ENCODE peak calls at places on chromosome 7, in eight cellular contexts. One of them, this sample, is unnamed.

GRCh38 chr7:124085168-124085567 is 52.3 kb upstream of the TMEM229A start:
- DNase-seq in Panc1: no peak
- DNase-seq in heart left ventricle: no peak
- DNase-seq in adrenal gland: peak; percentile 82
- DNase-seq in HCT116: no peak
- DNase-seq in choroid plexus epithelial cell: no peak
- DNase-seq in right atrium auricular region: no peak
- DNase-seq in fibroblast of pulmonary artery: peak; percentile 97
- DNase-seq in this sample: peak; percentile 25

GRCh38 chr7:25662881-25663588 is 434.7 kb upstream of the NPVF start:
- DNase-seq in Panc1: no peak
- DNase-seq in heart left ventricle: no peak
- DNase-seq in adrenal gland: no peak
- DNase-seq in HCT116: no peak
- DNase-seq in choroid plexus epithelial cell: no peak
- DNase-seq in right atrium auricular region: no peak
- DNase-seq in fibroblast of pulmonary artery: no peak
- DNase-seq in this sample: no peak

GRCh38 chr7:117090820-117091219 is 137.5 kb downstream of the ST7 start:
- DNase-seq in Panc1: no peak
- DNase-seq in heart left ventricle: no peak
- DNase-seq in adrenal gland: peak; percentile 18
- DNase-seq in HCT116: no peak
- DNase-seq in choroid plexus epithelial cell: no peak
- DNase-seq in right atrium auricular region: no peak
- DNase-seq in fibroblast of pulmonary artery: no peak
- DNase-seq in this sample: no peak

GRCh38 chr7:86961686-86962085 is 97.8 kb downstream of the ELAPOR2 start:
- DNase-seq in Panc1: no peak
- DNase-seq in heart left ventricle: no peak
- DNase-seq in adrenal gland: peak; percentile 40
- DNase-seq in HCT116: no peak
- DNase-seq in choroid plexus epithelial cell: no peak
- DNase-seq in right atrium auricular region: no peak
- DNase-seq in fibroblast of pulmonary artery: no peak
- DNase-seq in this sample: no peak

GRCh38 chr7:116307253-116307652 is 96.9 kb downstream of the TES start:
- DNase-seq in Panc1: no peak
- DNase-seq in heart left ventricle: no peak
- DNase-seq in adrenal gland: no peak
- DNase-seq in HCT116: no peak
- DNase-seq in choroid plexus epithelial cell: no peak
- DNase-seq in right atrium auricular region: no peak
- DNase-seq in fibroblast of pulmonary artery: no peak
- DNase-seq in this sample: no peak

GRCh38 chr7:40569326-40569725 is 434.5 kb downstream of the SUGCT start:
- DNase-seq in Panc1: no peak
- DNase-seq in heart left ventricle: no peak
- DNase-seq in adrenal gland: no peak
- DNase-seq in HCT116: no peak
- DNase-seq in choroid plexus epithelial cell: no peak
- DNase-seq in right atrium auricular region: no peak
- DNase-seq in fibroblast of pulmonary artery: no peak
- DNase-seq in this sample: no peak

GRCh38 chr7:132969520-132969919 is 112.4 kb downstream of the CHCHD3 start:
- DNase-seq in Panc1: no peak
- DNase-seq in heart left ventricle: no peak
- DNase-seq in adrenal gland: no peak
- DNase-seq in HCT116: no peak
- DNase-seq in choroid plexus epithelial cell: no peak
- DNase-seq in right atrium auricular region: no peak
- DNase-seq in fibroblast of pulmonary artery: no peak
- DNase-seq in this sample: no peak

GRCh38 chr7:115299379-115300038 is 377.6 kb downstream of the MDFIC start:
- DNase-seq in Panc1: no peak
- DNase-seq in heart left ventricle: no peak
- DNase-seq in adrenal gland: no peak
- DNase-seq in HCT116: no peak
- DNase-seq in choroid plexus epithelial cell: no peak
- DNase-seq in right atrium auricular region: no peak
- DNase-seq in fibroblast of pulmonary artery: no peak
- DNase-seq in this sample: no peak

GRCh38 chr7:102106625-102107024 is 180.0 kb upstream of the SH2B2 start:
- DNase-seq in Panc1: no peak
- DNase-seq in heart left ventricle: peak; percentile 5
- DNase-seq in adrenal gland: no peak
- DNase-seq in HCT116: no peak
- DNase-seq in choroid plexus epithelial cell: no peak
- DNase-seq in right atrium auricular region: no peak
- DNase-seq in fibroblast of pulmonary artery: no peak
- DNase-seq in this sample: no peak

GRCh38 chr7:154578351-154578750 is 424.6 kb downstream of the PAXIP1 start:
- DNase-seq in Panc1: no peak
- DNase-seq in heart left ventricle: no peak
- DNase-seq in adrenal gland: no peak
- DNase-seq in HCT116: no peak
- DNase-seq in choroid plexus epithelial cell: no peak
- DNase-seq in right atrium auricular region: no peak
- DNase-seq in fibroblast of pulmonary artery: no peak
- DNase-seq in this sample: no peak

GRCh38 chr7:14483663-14484062 is 418.9 kb downstream of the DGKB start:
- DNase-seq in Panc1: no peak
- DNase-seq in heart left ventricle: no peak
- DNase-seq in adrenal gland: no peak
- DNase-seq in HCT116: no peak
- DNase-seq in choroid plexus epithelial cell: peak; percentile 14
- DNase-seq in right atrium auricular region: no peak
- DNase-seq in fibroblast of pulmonary artery: no peak
- DNase-seq in this sample: no peak
- TF ChIP-seq CTCF in Panc1: peak; percentile 27
- TF ChIP-seq CTCF in heart left ventricle: no peak
- TF ChIP-seq CTCF in adrenal gland: no peak
- TF ChIP-seq CTCF in HCT116: no peak
- TF ChIP-seq CTCF in choroid plexus epithelial cell: peak; percentile 18
- TF ChIP-seq CTCF in right atrium auricular region: no peak
- TF ChIP-seq CTCF in fibroblast of pulmonary artery: no peak
- TF ChIP-seq CTCF in this sample: peak; percentile 31

DNA sequence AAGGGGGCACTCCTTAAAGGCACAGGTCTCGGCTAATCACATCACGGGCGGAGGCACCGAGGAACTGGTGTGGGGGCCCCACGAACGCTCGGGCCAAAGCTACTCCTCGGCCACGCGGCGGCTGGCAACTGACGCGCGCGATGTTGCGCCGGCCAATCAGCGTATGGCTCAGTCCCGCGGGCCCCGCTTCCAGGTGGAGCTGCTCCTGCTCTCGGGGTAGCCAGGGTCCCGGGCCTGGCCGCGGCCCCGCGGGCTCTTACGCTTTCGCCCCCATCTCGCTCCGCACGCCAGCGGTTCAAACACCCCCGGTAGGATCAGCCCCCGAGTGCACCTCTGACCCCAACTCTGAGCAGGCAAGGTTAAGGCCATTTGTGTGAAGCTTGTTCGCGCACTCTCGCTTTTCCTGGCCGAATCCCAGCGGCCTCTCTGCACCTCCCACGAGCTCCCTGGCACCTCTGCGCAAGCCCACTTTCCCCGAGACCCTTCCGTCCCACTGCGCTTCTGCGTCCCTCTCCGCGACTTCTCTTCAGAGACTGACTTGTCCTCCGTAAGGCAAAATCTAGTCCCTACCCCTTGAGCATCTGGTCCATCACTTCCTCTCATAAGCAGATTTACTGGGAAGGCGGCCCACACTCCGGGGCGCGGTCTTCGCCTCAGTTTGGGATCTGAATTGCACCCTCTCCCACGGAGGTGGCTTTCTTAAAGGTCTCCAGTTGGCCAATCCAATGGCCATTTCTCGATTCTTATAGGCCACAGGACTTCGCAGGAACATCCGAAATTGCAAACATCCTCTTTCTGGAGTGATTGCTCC is 200.9 kb upstream of the TBX20 start:
- DNase-seq in Panc1: no peak
- DNase-seq in heart left ventricle: no peak
- DNase-seq in adrenal gland: no peak
- DNase-seq in HCT116: no peak
- DNase-seq in choroid plexus epithelial cell: no peak
- DNase-seq in right atrium auricular region: no peak
- DNase-seq in fibroblast of pulmonary artery: no peak
- DNase-seq in this sample: no peak
- H3K4me3 ChIP-seq in Panc1: no peak overlapping the region
- H3K4me3 ChIP-seq in heart left ventricle: no peak overlapping the region
- H3K4me3 ChIP-seq in adrenal gland: no peak overlapping the region
- H3K4me3 ChIP-seq in HCT116: no peak overlapping the region
- H3K4me3 ChIP-seq in choroid plexus epithelial cell: no peak overlapping the region
- H3K4me3 ChIP-seq in right atrium auricular region: no peak overlapping the region
- H3K4me3 ChIP-seq in fibroblast of pulmonary artery: no peak overlapping the region
- H3K4me3 ChIP-seq in this sample: no peak overlapping the region

DNA sequence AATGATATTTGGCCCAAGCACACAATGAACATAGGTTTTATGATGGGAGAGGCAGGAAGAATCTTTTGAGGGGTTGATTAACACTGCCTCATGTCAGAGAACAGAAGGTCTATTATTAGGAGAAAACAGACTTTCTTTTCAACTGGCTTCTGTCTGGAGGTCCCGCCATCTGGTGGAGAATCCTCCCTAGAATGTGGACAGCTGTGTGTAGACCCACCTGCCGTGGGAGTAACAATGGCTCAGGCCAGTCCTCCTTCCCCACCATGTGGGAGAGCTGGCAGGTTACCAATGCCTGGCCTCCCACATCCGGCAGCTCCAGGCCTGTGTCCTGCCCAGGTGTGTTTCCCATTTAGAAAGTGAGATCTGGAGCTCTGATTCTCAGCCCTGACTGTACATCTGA is 70.4 kb upstream of the AOAH start:
- DNase-seq in Panc1: no peak
- DNase-seq in heart left ventricle: no peak
- DNase-seq in adrenal gland: no peak
- DNase-seq in HCT116: no peak
- DNase-seq in choroid plexus epithelial cell: no peak
- DNase-seq in right atrium auricular region: no peak
- DNase-seq in fibroblast of pulmonary artery: peak; percentile 16
- DNase-seq in this sample: no peak
- TF ChIP-seq CTCF in Panc1: no peak
- TF ChIP-seq CTCF in heart left ventricle: no peak
- TF ChIP-seq CTCF in adrenal gland: no peak
- TF ChIP-seq CTCF in HCT116: no peak
- TF ChIP-seq CTCF in choroid plexus epithelial cell: peak; percentile 7
- TF ChIP-seq CTCF in right atrium auricular region: no peak
- TF ChIP-seq CTCF in fibroblast of pulmonary artery: no peak
- TF ChIP-seq CTCF in this sample: peak; percentile 8

GRCh38 chr7:32169236-32169635 is 99.0 kb upstream of the PDE1C start:
- DNase-seq in Panc1: no peak
- DNase-seq in heart left ventricle: no peak
- DNase-seq in adrenal gland: no peak
- DNase-seq in HCT116: no peak
- DNase-seq in choroid plexus epithelial cell: no peak
- DNase-seq in right atrium auricular region: no peak
- DNase-seq in fibroblast of pulmonary artery: no peak
- DNase-seq in this sample: no peak
- H3K4me3 ChIP-seq in Panc1: no peak overlapping the region
- H3K4me3 ChIP-seq in heart left ventricle: no peak overlapping the region
- H3K4me3 ChIP-seq in adrenal gland: no peak overlapping the region
- H3K4me3 ChIP-seq in HCT116: no peak overlapping the region
- H3K4me3 ChIP-seq in choroid plexus epithelial cell: no peak overlapping the region
- H3K4me3 ChIP-seq in right atrium auricular region: no peak overlapping the region
- H3K4me3 ChIP-seq in fibroblast of pulmonary artery: no peak overlapping the region
- H3K4me3 ChIP-seq in this sample: no peak overlapping the region

DNA sequence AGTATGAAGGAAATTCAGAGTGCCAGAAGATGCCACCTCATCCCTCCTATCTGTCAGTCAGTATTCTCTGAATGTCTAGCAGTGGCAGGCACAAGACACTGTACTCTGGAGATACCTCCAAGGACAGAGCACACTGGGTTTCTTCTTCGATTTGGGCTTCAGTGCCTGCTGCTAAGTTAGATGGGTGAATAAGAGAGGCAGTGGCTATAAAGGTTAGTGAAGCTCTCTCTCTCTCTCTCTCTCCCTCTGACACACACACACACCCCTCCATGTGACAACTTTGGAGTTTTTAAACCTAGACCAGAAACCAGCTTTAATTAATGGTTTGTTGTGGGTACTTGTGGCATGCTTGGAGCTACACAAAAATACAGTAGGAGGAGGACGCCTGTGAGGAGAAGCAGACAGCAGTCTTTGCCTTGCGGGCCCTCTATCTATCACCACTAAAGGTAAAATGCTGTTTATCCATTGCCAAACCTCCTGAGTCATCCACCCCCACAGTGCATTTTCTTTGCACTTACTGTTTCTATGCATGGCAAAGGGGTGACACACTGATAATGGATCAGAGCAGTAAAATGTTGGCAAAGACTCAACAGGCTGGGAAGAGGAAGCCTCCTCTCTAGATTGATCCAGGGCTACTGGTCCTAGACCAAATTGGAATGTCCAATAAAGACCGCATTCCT is 102.5 kb downstream of the TRIL start:
- DNase-seq in Panc1: no peak
- DNase-seq in heart left ventricle: no peak
- DNase-seq in adrenal gland: no peak
- DNase-seq in HCT116: peak; percentile 92
- DNase-seq in choroid plexus epithelial cell: peak; percentile 79
- DNase-seq in right atrium auricular region: no peak
- DNase-seq in fibroblast of pulmonary artery: peak; percentile 80
- DNase-seq in this sample: peak; percentile 94
- TF ChIP-seq CTCF in Panc1: no peak
- TF ChIP-seq CTCF in heart left ventricle: no peak
- TF ChIP-seq CTCF in adrenal gland: no peak
- TF ChIP-seq CTCF in HCT116: no peak
- TF ChIP-seq CTCF in choroid plexus epithelial cell: no peak
- TF ChIP-seq CTCF in right atrium auricular region: no peak
- TF ChIP-seq CTCF in fibroblast of pulmonary artery: no peak
- TF ChIP-seq CTCF in this sample: no peak

DNA sequence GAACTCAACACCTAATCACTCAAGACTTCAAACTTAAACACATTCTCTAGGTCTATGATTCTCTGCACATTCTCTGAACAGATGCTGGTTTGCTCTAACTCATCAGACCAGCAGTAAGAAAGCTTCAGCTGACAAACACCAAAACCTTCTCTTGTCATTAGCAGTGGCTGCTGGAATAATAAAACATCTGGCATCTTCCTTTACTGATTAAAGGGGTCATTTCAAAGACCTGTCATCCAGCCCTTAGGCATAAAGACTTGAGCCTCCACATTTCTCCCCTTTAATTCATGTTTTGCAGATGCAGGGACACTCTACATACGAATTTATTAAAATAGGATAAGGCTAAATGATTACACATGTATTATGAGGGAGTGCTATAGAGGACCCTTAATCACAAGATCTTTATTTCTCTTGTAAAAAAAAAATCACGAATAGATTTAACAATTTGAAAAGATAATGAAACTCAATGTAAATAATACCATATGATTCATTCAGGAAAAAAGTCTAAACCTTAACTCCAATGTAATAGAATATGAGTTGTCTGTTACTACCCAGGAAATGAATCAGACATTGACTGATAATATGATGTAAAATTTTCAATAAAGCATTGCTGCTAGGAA is 152.4 kb upstream of the GNAI1 start:
- DNase-seq in Panc1: no peak
- DNase-seq in heart left ventricle: no peak
- DNase-seq in adrenal gland: no peak
- DNase-seq in HCT116: no peak
- DNase-seq in choroid plexus epithelial cell: peak; percentile 51
- DNase-seq in right atrium auricular region: no peak
- DNase-seq in fibroblast of pulmonary artery: peak; percentile 26
- DNase-seq in this sample: no peak
- H3K4me3 ChIP-seq in Panc1: no peak overlapping the region
- H3K4me3 ChIP-seq in heart left ventricle: no peak overlapping the region
- H3K4me3 ChIP-seq in adrenal gland: no peak overlapping the region
- H3K4me3 ChIP-seq in HCT116: no peak overlapping the region
- H3K4me3 ChIP-seq in choroid plexus epithelial cell: no peak overlapping the region
- H3K4me3 ChIP-seq in right atrium auricular region: no peak overlapping the region
- H3K4me3 ChIP-seq in fibroblast of pulmonary artery: no peak overlapping the region
- H3K4me3 ChIP-seq in this sample: no peak overlapping the region

This sample was measured in epithelial cell of proximal tubule.